ENCODE peak calls at places on chromosome 18, in five cellular contexts. D, K, I, B and G are unnamed samples.

GRCh38 chr18:12238861-12239260 is 15.3 kb upstream of the CIDEA start:
- DNase-seq in K (peak; percentile 13), I (no peak), D (no peak), B (no peak), G (no peak)

GRCh38 chr18:54671291-54671881 is 80.3 kb downstream of the DYNAP start:
- DNase-seq in D (peak; percentile 60), K (peak; percentile 59), B (no peak), I (peak; percentile 61), G (peak; percentile 5)

GRCh38 chr18:73462092-73462491 is 594.3 kb upstream of the NETO1 start:
- DNase-seq in I (no peak), B (no peak), D (no peak), K (peak; percentile 57), G (no peak)

GRCh38 chr18:29225351-29225750 is 1048.4 kb upstream of the CDH2 start:
- DNase-seq in B (no peak), I (no peak), K (peak; percentile 61), D (no peak), G (no peak)

GRCh38 chr18:76402026-76402990 is 92.7 kb downstream of the ZNF516 start:
- DNase-seq in B (no peak), D (no peak), K (no peak), I (no peak), G (no peak)

GRCh38 chr18:75067996-75068645 is 140.8 kb downstream of the PTGR3 start:
- DNase-seq in K (no peak), B (no peak), I (no peak), D (no peak), G (no peak)

GRCh38 chr18:60895181-60895580 is 438.0 kb upstream of the CDH20 start:
- DNase-seq in I (no peak), B (no peak), K (peak; percentile 13), D (no peak), G (no peak)

GRCh38 chr18:34117319-34117718 is 107.4 kb downstream of the NOL4 start:
- DNase-seq in D (peak; percentile 32), B (no peak), I (no peak), K (no peak), G (no peak)

GRCh38 chr18:59681521-59682004 is 15.7 kb downstream of the CCBE1 start:
- DNase-seq in K (no peak), D (peak; percentile 24), B (no peak), I (no peak), G (no peak)

GRCh38 chr18:50662177-50662576 is 102.3 kb downstream of the MAPK4 start:
- DNase-seq in B (no peak), D (peak; percentile 47), K (no peak), I (no peak), G (peak; percentile 2)

GRCh38 chr18:13611058-13611615 is 115.2 kb downstream of the FAM210A start:
- DNase-seq in D (peak; percentile 51), K (peak; percentile 46), I (no peak), B (no peak), G (no peak)

GRCh38 chr18:45670281-45670962 is 53.6 kb upstream of the SLC14A1 start:
- DNase-seq in K (peak; percentile 87), I (no peak), D (no peak), B (peak; percentile 38), G (no peak)

GRCh38 chr18:5285326-5285725 is 10.2 kb downstream of the ZBTB14 start:
- DNase-seq in D (no peak), I (no peak), K (peak; percentile 2), B (no peak), G (no peak)

GRCh38 chr18:63869851-63870250 is 17.7 kb upstream of the SERPINB2 start:
- DNase-seq in I (no peak), K (no peak), B (no peak), D (no peak), G (no peak)

GRCh38 chr18:72847771-72848170 is 20.0 kb downstream of the NETO1 start:
- DNase-seq in I (no peak), B (no peak), D (no peak), K (no peak), G (no peak)

GRCh38 chr18:47754311-47755101 is 176.0 kb downstream of the SMAD2 start:
- DNase-seq in D (peak; percentile 83), I (no peak), K (peak; percentile 14), B (no peak), G (peak; percentile 51)

GRCh38 chr18:31156831-31157763 is 5.6 kb downstream of the DSC1 start:
- DNase-seq in D (no peak), I (peak; percentile 86), K (peak; percentile 9), B (no peak), G (peak; percentile 39)

GRCh38 chr18:11159844-11160243 is 10.5 kb upstream of the PIEZO2 start:
- DNase-seq in I (no peak), D (no peak), K (no peak), B (no peak), G (no peak)

GRCh38 chr18:48875314-48875941 is 75.3 kb downstream of the SMAD7 start:
- DNase-seq in I (no peak), B (no peak), K (no peak), D (no peak), G (no peak)

GRCh38 chr18:48874701-48875162 is 76.0 kb downstream of the SMAD7 start:
- DNase-seq in I (no peak), K (no peak), D (no peak), B (no peak), G (no peak)

GRCh38 chr18:48874233-48874632 is 76.5 kb downstream of the SMAD7 start:
- DNase-seq in D (no peak), B (no peak), I (no peak), K (no peak), G (no peak)

GRCh38 chr18:48876590-48876989 is 74.2 kb downstream of the SMAD7 start:
- DNase-seq in B (no peak), I (no peak), D (no peak), K (no peak), G (no peak)

DNA sequence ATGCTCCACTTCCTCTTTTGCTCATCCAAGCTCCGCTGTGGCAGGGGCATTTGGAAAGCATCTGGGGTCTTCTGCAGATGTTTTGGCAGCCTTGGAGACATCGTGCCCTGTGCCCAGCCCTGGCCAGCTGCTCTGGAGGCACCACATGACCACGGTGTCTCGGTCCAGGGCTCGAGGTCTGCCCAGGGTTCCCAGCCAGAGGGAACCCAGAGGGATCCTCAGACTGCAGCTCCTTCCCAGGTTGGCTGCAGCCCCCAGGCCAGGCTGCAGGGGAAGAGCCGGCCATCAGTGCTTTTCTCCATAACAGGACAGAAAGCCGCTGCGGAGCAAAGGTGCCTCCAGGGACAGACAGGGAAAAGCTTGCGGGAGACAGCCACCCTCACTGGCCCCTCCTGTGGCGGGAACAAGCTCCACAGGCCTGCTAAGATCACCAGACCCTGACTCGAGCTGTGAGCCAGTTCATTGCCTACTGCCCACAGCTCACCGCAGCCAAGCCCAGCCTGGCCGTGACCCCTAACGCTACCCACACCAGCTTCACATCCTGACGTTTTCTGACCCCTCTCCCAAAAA is 74.7 kb downstream of the SMAD7 start:
- DNase-seq in D (peak; percentile 47), B (no peak), K (no peak), I (no peak), G (peak; percentile 12)
- TF ChIP-seq CTCF in D (no peak), B (no peak), K (no peak), I (no peak), G (no peak)

DNA sequence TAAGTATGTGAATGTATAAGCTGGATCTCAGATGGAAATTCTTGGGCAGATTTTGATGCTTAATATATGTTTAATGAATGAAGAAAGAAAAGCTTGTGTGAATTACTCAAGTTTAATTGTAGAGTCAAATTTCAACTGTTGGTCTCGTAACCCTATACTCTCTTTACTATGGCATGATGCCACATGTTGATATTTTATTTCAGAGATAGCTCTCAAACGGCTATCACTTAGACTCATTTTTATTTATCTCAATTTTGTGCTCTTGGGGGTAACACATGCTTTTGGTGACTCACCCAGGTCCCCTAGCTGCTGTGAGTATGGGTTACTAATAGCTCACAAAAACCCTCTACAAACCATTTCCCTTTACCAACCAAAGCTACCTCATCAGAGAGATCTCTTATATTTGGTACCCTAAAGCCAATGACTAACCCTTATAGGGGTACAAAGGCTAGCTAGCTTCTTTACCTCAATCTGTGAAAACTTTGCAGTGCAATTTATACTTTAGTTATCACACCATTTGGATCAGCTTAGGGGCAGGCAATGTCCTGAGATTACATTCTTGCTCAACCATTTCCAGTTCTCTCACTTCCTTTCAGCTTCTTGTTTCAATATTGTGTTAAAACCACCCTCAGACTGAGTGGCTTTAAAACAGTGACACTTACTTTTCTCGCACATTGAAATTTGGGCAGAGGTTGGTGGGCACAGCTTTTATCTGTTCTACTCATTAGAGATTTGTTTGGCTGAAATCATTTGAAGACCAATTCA is 240.3 kb downstream of the CDH7 start:
- DNase-seq in I (no peak), D (no peak), K (no peak), B (no peak), G (no peak)
- H3K9me3 ChIP-seq in I (peaks cover 4% of the 10 kb centered on the region), D (no peaks in the 10 kb centered on the region), K (no peaks in the 10 kb centered on the region), B (no peaks in the 10 kb centered on the region), G (no peaks in the 10 kb centered on the region)

DNA sequence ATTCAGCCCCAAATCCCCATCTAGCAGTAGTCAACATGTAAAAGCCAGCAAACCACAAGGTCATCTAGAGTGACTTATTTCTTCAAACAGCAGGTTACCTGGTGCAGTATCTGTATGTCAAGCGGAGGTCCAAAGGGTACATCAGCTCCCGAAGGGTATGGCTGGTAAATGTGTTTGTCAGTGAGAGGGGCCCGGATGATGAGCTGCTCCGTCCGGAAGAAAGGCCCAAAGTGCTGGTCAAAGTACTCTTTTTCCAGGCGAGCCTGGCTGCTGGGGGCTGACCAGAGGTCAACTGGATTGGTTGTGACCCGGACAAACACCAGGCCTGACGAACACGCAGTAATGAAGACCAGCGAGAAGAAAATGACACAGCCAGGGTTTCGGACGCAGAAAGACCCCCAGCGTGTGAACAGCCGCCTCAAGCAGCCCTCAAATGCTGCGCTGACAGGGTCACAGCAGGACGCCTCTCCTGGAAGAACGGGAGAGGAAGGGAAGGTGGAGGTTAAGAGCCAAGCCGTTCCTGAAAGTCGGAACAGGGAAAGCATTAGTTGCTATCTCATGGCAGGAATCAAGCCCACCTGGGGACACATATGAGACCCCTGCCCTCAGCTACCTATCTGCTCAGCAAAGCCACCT is 30.0 kb downstream of the NPC1 start:
- DNase-seq in K (no peak), I (no peak), B (no peak), D (no peak), G (no peak)
- H3K36me3 ChIP-seq in K (peaks cover 31% of the 10 kb centered on the region), I (no peaks in the 10 kb centered on the region), B (peaks cover 100% of the 10 kb centered on the region), D (no peaks in the 10 kb centered on the region), G (peaks cover 1% of the 10 kb centered on the region)

DNA sequence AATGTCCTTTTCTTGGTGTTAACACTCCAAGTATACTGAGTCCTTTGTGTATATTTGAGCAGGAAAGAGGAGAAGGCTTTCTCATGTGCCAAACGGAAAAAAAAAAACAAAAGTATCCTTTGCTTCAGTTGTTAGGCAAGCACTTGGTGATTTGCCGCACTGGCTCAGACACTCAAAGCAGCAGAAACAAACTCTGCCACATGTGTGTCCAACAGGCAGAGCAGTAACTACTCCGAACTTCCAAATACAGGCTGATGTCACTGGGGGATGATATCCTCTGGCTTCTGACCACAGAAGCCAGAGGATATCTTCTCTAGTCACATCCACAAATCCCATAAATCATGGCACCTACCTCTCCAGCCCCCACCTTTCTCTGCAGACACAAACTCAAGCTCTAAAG is 108.0 kb upstream of the SALL3 start:
- DNase-seq in K (no peak), I (no peak), D (no peak), B (peak; percentile 26), G (no peak)
- TF ChIP-seq CTCF in K (no peak), I (no peak), D (no peak), B (no peak), G (no peak)